ENCODE peak calls at places on chromosomes 3 and 15, in six cellular contexts. A is right lobe of liver, B is ovary, C is transverse colon, T is A549, X is uterus. N is an unnamed sample. For H3K9me3, the result is how much of the 10 kb centered on the place peaks cover.

GRCh38 chr3:149547413-149547812 is 72.9 kb downstream of the TM4SF4 start:
- DNase-seq in A (peak), B (peak), C (peak), T (no peak), X (peak), N (peak)

GRCh38 chr3:46559030-46559704 is 6.9 kb downstream of the LRRC2 start:
- DNase-seq in A (no peak), B (no peak), C (no peak), T (no peak), X (no peak), N (no peak)

GRCh38 chr3:12294885-12295580 is 6.2 kb downstream of the PPARG start:
- DNase-seq in A (no peak), B (no peak), C (no peak), T (peak), X (no peak), N (no peak)

GRCh38 chr3:103991461-103992115 is 1375.1 kb upstream of the ALCAM start:
- DNase-seq in A (no peak), B (no peak), C (no peak), T (peak), X (no peak), N (no peak)

GRCh38 chr15:23565395-23566069 is at the start of gene MKRN3:
- DNase-seq in A (no peak), B (no peak), C (peak), T (peak), X (no peak), N (peak)

GRCh38 chr15:91824256-91824655 is 29.3 kb upstream of the SLCO3A1 start:
- DNase-seq in A (no peak), B (no peak), C (no peak), T (no peak), X (no peak), N (no peak)

GRCh38 chr3:150036780-150037179 is 66.1 kb upstream of the PFN2 start:
- DNase-seq in A (no peak), B (no peak), C (no peak), T (no peak), X (no peak), N (no peak)

GRCh38 chr15:50134524-50135024 is 15.5 kb upstream of the ATP8B4 start:
- DNase-seq in A (no peak), B (no peak), C (no peak), T (peak), X (no peak), N (no peak)

GRCh38 chr3:13122101-13123055 is 49.1 kb upstream of the IQSEC1 start:
- DNase-seq in A (no peak), B (no peak), C (no peak), T (no peak), X (no peak), N (no peak)

GRCh38 chr15:41507820-41508290 is 5.8 kb downstream of the LTK start:
- DNase-seq in A (peak), B (no peak), C (peak), T (no peak), X (no peak), N (no peak)

GRCh38 chr3:175741951-175742350 is 882.8 kb downstream of the NAALADL2 start:
- DNase-seq in A (no peak), B (no peak), C (no peak), T (no peak), X (no peak), N (no peak)

GRCh38 chr3:100992086-100993033 is 861 bp downstream of the ABI3BP start:
- DNase-seq in A (no peak), B (no peak), C (peak), T (peak), X (no peak), N (no peak)

GRCh38 chr3:29057326-29057725 is 223.5 kb upstream of the RBMS3 start:
- DNase-seq in A (no peak), B (no peak), C (no peak), T (no peak), X (no peak), N (no peak)

GRCh38 chr3:64505419-64505818 is 182.4 kb downstream of the ADAMTS9 start:
- DNase-seq in A (no peak), B (no peak), C (no peak), T (no peak), X (no peak), N (no peak)

GRCh38 chr15:90557651-90558084 is 27.9 kb downstream of the CRTC3 start:
- DNase-seq in A (peak), B (peak), C (peak), T (no peak), X (peak), N (peak)

GRCh38 chr3:45976191-45977091 is 19.2 kb downstream of the FYCO1 start:
- DNase-seq in A (no peak), B (no peak), C (no peak), T (no peak), X (no peak), N (peak)

GRCh38 chr15:77851696-77852095 is 219.0 kb upstream of the LINGO1 start:
- DNase-seq in A (peak), B (no peak), C (no peak), T (no peak), X (no peak), N (no peak)

GRCh38 chr3:77039606-77040553 is at the start of gene ROBO2:
- DNase-seq in A (peak), B (peak), C (peak), T (no peak), X (peak), N (no peak)

GRCh38 chr3:10357095-10357494 is 36.2 kb upstream of the SEC13 start:
- DNase-seq in A (no peak), B (no peak), C (no peak), T (no peak), X (no peak), N (no peak)

GRCh38 chr15:22989576-22990477 is 9.7 kb upstream of the CYFIP1 start:
- DNase-seq in A (no peak), B (no peak), C (no peak), T (peak), X (no peak), N (peak)

GRCh38 chr3:160390554-160391138 is 8.4 kb downstream of the IFT80 start:
- DNase-seq in A (no peak), B (no peak), C (no peak), T (no peak), X (no peak), N (no peak)

GRCh38 chr15:64288999-64289398 is 67.0 kb downstream of the CSNK1G1 start:
- DNase-seq in A (no peak), B (no peak), C (no peak), T (no peak), X (no peak), N (no peak)

GRCh38 chr3:66464512-66464894 is 36.3 kb downstream of the LRIG1 start:
- DNase-seq in A (peak), B (no peak), C (no peak), T (no peak), X (no peak), N (no peak)

GRCh38 chr3:45978348-45978747 is 17.3 kb downstream of the FYCO1 start:
- DNase-seq in A (no peak), B (no peak), C (peak), T (no peak), X (peak), N (no peak)

GRCh38 chr15:96285715-96286367 is 44.7 kb upstream of the NR2F2 start:
- DNase-seq in A (no peak), B (no peak), C (no peak), T (no peak), X (no peak), N (peak)

GRCh38 chr3:157313186-157313585 is 123.5 kb upstream of the PTX3 start:
- DNase-seq in A (no peak), B (no peak), C (no peak), T (no peak), X (no peak), N (no peak)

GRCh38 chr3:139846729-139847128 is 88.3 kb upstream of the CLSTN2 start:
- DNase-seq in A (no peak), B (no peak), C (no peak), T (no peak), X (no peak), N (no peak)

GRCh38 chr3:46725663-46726314 is 8.1 kb upstream of the PRSS50 start:
- DNase-seq in A (no peak), B (no peak), C (no peak), T (no peak), X (no peak), N (no peak)

GRCh38 chr15:78392430-78392829 is 45.6 kb upstream of the IREB2 start:
- DNase-seq in A (peak), B (no peak), C (peak), T (no peak), X (no peak), N (no peak)

GRCh38 chr3:57833763-57834162 is 77.7 kb downstream of the SLMAP start:
- DNase-seq in A (no peak), B (no peak), C (no peak), T (no peak), X (no peak), N (no peak)

GRCh38 chr15:89361451-89362202 is 27.0 kb upstream of the POLG start:
- DNase-seq in A (peak), B (peak), C (peak), T (peak), X (peak), N (peak)

GRCh38 chr3:175443682-175444081 is 584.5 kb downstream of the NAALADL2 start:
- DNase-seq in A (no peak), B (no peak), C (no peak), T (no peak), X (no peak), N (no peak)

GRCh38 chr3:179852117-179852886 is 184.4 kb downstream of the PEX5L start:
- DNase-seq in A (no peak), B (no peak), C (no peak), T (peak), X (no peak), N (no peak)

GRCh38 chr15:59222106-59222505 is 15.5 kb downstream of the LDHAL6B start:
- DNase-seq in A (no peak), B (no peak), C (no peak), T (no peak), X (no peak), N (no peak)

GRCh38 chr3:139597947-139598346 is 58.4 kb upstream of the RBP1 start:
- DNase-seq in A (no peak), B (no peak), C (no peak), T (no peak), X (no peak), N (no peak)

GRCh38 chr15:43465105-43465504 is 27.9 kb downstream of the TP53BP1 start:
- DNase-seq in A (no peak), B (no peak), C (no peak), T (no peak), X (no peak), N (no peak)

GRCh38 chr3:188283347-188283746 is 129.4 kb downstream of the LPP start:
- DNase-seq in A (peak), B (no peak), C (no peak), T (no peak), X (peak), N (no peak)

GRCh38 chr15:27683126-27683525 is 416.0 kb downstream of the OCA2 start:
- DNase-seq in A (no peak), B (no peak), C (no peak), T (no peak), X (no peak), N (no peak)

GRCh38 chr15:27685638-27686037 is 413.5 kb downstream of the OCA2 start:
- DNase-seq in A (no peak), B (no peak), C (no peak), T (no peak), X (no peak), N (no peak)

GRCh38 chr15:27686971-27687370 is 412.1 kb downstream of the OCA2 start:
- DNase-seq in A (no peak), B (no peak), C (no peak), T (no peak), X (no peak), N (no peak)

GRCh38 chr15:27690290-27690689 is 408.8 kb downstream of the OCA2 start:
- DNase-seq in A (no peak), B (no peak), C (no peak), T (no peak), X (no peak), N (no peak)

DNA sequence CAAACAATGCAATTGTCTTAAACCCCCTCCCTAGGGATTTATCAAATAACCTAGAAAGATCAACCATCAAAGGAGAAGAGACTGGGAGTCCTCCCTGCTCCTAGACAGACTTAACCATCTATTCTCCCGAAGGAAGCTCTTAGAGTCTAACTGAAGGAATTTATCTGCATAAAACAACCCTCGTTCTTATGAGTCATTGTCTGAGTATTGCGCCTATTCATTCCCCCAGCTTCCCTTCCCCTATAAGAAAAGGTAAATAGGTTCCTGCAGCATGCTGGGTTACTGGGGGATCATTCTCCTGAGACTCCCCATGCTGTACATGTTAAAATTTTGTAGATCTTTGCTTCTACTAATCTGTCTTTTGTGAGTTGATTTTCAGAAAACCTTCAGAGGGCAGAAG is 412.7 kb downstream of the OCA2 start:
- DNase-seq in A (no peak), B (no peak), C (no peak), T (peak), X (no peak), N (no peak)
- H3K9me3 ChIP-seq in A (under half), B (under half), C (under half), T (under half), X (under half), N (under half)

DNA sequence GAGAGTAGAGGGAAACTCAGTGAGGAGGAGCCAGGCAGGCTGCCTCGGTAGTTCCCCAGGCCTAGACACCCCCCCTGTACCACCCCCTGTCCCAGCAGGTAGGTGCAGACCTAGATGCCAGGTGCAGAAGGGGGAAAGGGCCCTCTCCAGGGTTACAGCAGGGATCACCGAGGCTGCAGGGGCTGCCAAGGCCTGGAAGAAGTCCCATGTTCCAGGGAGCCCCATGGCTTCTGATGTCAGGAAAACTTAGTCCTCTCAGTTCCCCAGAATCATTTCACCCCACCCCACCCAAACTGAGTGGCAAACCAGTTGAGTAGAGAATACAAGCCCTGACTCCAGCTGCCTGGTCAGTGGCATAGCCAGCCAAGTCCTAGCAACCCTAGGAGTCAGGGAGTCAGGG is 7.4 kb upstream of the SEMA3B start:
- DNase-seq in A (no peak), B (peak), C (no peak), T (no peak), X (no peak), N (no peak)
- TF ChIP-seq POLR2A in A (no peak), B (no peak), C (no peak), T (no peak), X (no peak), N (no peak)

GRCh38 chr15:74391604-74392401 is 24.4 kb upstream of the CYP11A1 start:
- DNase-seq in A (no peak), B (no peak), C (no peak), T (no peak), X (no peak), N (no peak)
- H3K4me3 ChIP-seq in A (no peak), B (no peak), C (no peak), T (no peak), X (no peak), N (no peak)

GRCh38 chr3:43013256-43013655 is 34.1 kb downstream of the GASK1A start:
- DNase-seq in A (no peak), B (no peak), C (no peak), T (no peak), X (no peak), N (no peak)
- H3K9me3 ChIP-seq in A (under half), B (under half), C (under half), T (under half), X (under half), N (under half)

DNA sequence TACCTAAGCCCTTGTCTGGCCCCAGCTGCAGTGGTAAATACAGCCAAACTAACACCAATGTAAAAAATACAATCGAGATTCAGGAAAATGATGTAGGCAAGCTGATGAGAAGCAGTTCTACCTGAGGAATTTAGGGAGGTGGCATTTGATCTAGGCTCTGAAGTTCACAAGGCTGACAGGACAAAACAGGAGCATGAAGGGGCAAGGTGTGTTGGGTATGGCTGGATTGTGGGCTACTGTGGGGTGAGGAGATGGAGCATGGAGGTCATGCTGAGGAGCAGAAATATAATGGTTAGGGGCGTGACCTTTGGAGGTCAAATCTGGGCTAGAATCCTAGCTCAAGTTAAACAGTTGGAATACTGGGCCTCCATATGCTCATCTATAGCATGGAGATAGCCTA is 6.5 kb downstream of the NDUFB4 start:
- DNase-seq in A (no peak), B (no peak), C (no peak), T (no peak), X (no peak), N (no peak)
- TF ChIP-seq POLR2A in A (no peak), B (no peak), C (no peak), T (no peak), X (no peak), N (no peak)

GRCh38 chr3:172152869-172153268 is 113.5 kb downstream of the FNDC3B start:
- DNase-seq in A (no peak), B (no peak), C (no peak), T (no peak), X (no peak), N (no peak)
- H3K4me3 ChIP-seq in A (no peak), B (no peak), C (no peak), T (no peak), X (no peak), N (peak)

GRCh38 chr15:25051399-25052154 is 96.8 kb downstream of the SNRPN start:
- DNase-seq in A (peak), B (no peak), C (no peak), T (no peak), X (no peak), N (no peak)

GRCh38 chr15:25053000-25053815 is 98.4 kb downstream of the SNRPN start:
- DNase-seq in A (peak), B (no peak), C (no peak), T (no peak), X (no peak), N (no peak)

GRCh38 chr15:25054943-25055342 is 100.2 kb downstream of the SNRPN start:
- DNase-seq in A (no peak), B (no peak), C (no peak), T (no peak), X (no peak), N (no peak)

GRCh38 chr15:25054329-25054728 is 99.5 kb downstream of the SNRPN start:
- DNase-seq in A (no peak), B (no peak), C (no peak), T (no peak), X (no peak), N (no peak)

DNA sequence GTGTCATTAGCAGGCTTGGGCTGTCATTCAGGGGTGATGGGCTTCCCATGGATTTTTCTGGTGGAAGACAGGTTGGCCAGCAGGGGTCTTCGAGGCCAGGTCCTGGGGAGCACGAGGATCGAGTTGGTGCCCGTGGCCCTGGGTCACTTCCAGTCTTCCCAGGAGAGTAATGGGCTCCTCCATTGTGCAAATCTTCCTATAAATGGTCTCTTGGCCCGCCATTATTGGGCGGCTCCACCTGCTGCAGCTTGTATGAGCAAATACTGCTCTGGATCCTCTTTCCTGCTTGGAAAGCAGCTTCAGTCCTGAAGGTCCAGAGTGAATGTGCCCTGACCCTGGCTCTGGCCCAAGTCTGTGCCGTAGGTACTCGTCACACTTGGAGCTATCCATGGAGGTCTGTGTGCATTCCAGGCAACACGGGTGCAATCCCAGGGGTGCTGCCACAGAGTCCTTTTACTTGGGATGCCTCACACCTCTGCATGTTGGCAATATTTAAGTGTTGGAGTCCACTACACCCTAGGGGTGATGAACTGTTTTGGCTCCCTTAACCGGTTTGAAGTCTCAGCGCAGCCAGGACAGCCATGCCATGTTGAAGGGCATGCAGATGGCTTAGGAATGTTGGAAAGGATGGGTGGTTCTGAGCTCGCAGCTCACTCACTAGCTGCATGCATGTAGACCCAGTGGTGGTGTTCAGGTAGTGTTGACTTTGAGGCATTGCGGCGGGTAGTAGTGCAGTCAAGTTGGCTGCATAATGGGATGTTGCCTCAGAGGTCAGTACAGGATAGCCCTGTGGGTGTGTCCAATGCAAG is 97.6 kb downstream of the SNRPN start:
- DNase-seq in A (peak), B (no peak), C (no peak), T (no peak), X (no peak), N (no peak)
- H3K9me3 ChIP-seq in A (under half), B (under half), C (half or more), T (half or more), X (half or more), N (half or more)

GRCh38 chr15:55279746-55280351 is 9.8 kb downstream of the RAB27A start:
- DNase-seq in A (no peak), B (no peak), C (peak), T (peak), X (peak), N (no peak)
- TF ChIP-seq POLR2A in A (no peak), B (no peak), C (no peak), T (no peak), X (no peak), N (no peak)

GRCh38 chr3:194330579-194330978 is 20.5 kb downstream of the CPN2 start:
- DNase-seq in A (peak), B (no peak), C (no peak), T (no peak), X (no peak), N (no peak)

GRCh38 chr3:194332858-194333211 is 18.3 kb downstream of the CPN2 start:
- DNase-seq in A (peak), B (no peak), C (no peak), T (no peak), X (no peak), N (no peak)

GRCh38 chr3:194333212-194333980 is 17.7 kb downstream of the CPN2 start:
- DNase-seq in A (peak), B (peak), C (peak), T (peak), X (peak), N (peak)

GRCh38 chr3:194336601-194337355 is 14.3 kb downstream of the CPN2 start:
- DNase-seq in A (no peak), B (no peak), C (no peak), T (no peak), X (no peak), N (no peak)

GRCh38 chr3:194333981-194334320 is 17.2 kb downstream of the CPN2 start:
- DNase-seq in A (no peak), B (no peak), C (no peak), T (no peak), X (no peak), N (no peak)
- H3K4me3 ChIP-seq in A (peak), B (no peak), C (no peak), T (peak), X (no peak), N (no peak)